ENCODE peak calls at places on chromosome 17, in five cellular contexts. A, X, J, U and Q are unnamed samples.

GRCh38 chr17:19379306-19380075 is 1.2 kb downstream of the MAPK7 start:
- DNase-seq in U (no peak), A (no peak), J (no peak), X (no peak), Q (no peak)

GRCh38 chr17:47669060-47669459 is 19.3 kb downstream of the KPNB1 start:
- DNase-seq in U (no peak), A (no peak), X (no peak), J (no peak), Q (no peak)

GRCh38 chr17:17754719-17755686 is 73.7 kb downstream of the RAI1 start:
- DNase-seq in X (no peak), A (no peak), J (no peak), U (no peak), Q (no peak)

GRCh38 chr17:8056232-8056975 is 17.5 kb downstream of the ALOX15B start:
- DNase-seq in U (peak; percentile 47), A (no peak), X (no peak), J (peak; percentile 48), Q (no peak)

GRCh38 chr17:77571562-77571981 is 386.9 kb upstream of the TNRC6C start:
- DNase-seq in U (peak; percentile 38), A (no peak), J (peak; percentile 24), X (no peak), Q (no peak)

GRCh38 chr17:21194210-21194609 is 19.8 kb downstream of the TMEM11 start:
- DNase-seq in U (no peak), J (no peak), X (no peak), A (no peak), Q (peak; percentile 34)

GRCh38 chr17:19418312-19418992 is 7.4 kb downstream of the RNF112 start:
- DNase-seq in A (no peak), X (no peak), U (no peak), J (no peak), Q (no peak)

GRCh38 chr17:17156511-17156910 is 49.6 kb downstream of the PLD6 start:
- DNase-seq in U (no peak), J (no peak), X (no peak), A (no peak), Q (no peak)

GRCh38 chr17:36553459-36553858 is 8.7 kb downstream of the GGNBP2 start:
- DNase-seq in X (no peak), U (no peak), A (no peak), J (no peak), Q (no peak)

GRCh38 chr17:83078378-83079339 is 750 bp upstream of the METRNL start:
- DNase-seq in A (no peak), X (no peak), J (no peak), U (peak; percentile 43), Q (no peak)

GRCh38 chr17:80921159-80921558 is 70.5 kb upstream of the CHMP6 start:
- DNase-seq in A (no peak), X (no peak), U (no peak), J (no peak), Q (no peak)

GRCh38 chr17:67779098-67779672 is 46.1 kb upstream of the BPTF start:
- DNase-seq in A (peak; percentile 47), J (no peak), X (peak; percentile 60), U (peak; percentile 51), Q (peak; percentile 53)

GRCh38 chr17:3947318-3947810 is 16.9 kb downstream of the ATP2A3 start:
- DNase-seq in X (no peak), J (no peak), U (no peak), A (no peak), Q (no peak)

GRCh38 chr17:45923511-45924268 is 29.3 kb downstream of the MAPT start:
- DNase-seq in X (peak; percentile 26), A (no peak), J (no peak), U (no peak), Q (no peak)

GRCh38 chr17:46072998-46073397 is 73.9 kb downstream of the STH start:
- DNase-seq in X (no peak), U (no peak), J (no peak), A (no peak), Q (no peak)

GRCh38 chr17:48236681-48237134 is 129.1 kb downstream of the SNX11 start:
- DNase-seq in X (peak; percentile 63), U (no peak), J (no peak), A (no peak), Q (no peak)

GRCh38 chr17:5832886-5833285 is 237.3 kb upstream of the WSCD1 start:
- DNase-seq in J (no peak), A (no peak), U (no peak), X (no peak), Q (no peak)

GRCh38 chr17:48719642-48720262 is 2.6 kb downstream of the PRAC1 start:
- DNase-seq in X (peak; percentile 88), J (no peak), A (no peak), U (no peak), Q (no peak)

GRCh38 chr17:17994271-17994670 is 21.6 kb downstream of the DRC3 start:
- DNase-seq in U (peak; percentile 37), X (peak; percentile 38), J (no peak), A (no peak), Q (peak; percentile 64)

GRCh38 chr17:35773674-35774425 is 13.2 kb downstream of the C17orf50 start:
- DNase-seq in A (no peak), J (no peak), U (no peak), X (no peak), Q (no peak)

GRCh38 chr17:57577751-57578607 is 167.1 kb downstream of the CCDC182 start:
- DNase-seq in U (no peak), J (no peak), X (peak; percentile 91), A (no peak), Q (peak; percentile 32)

GRCh38 chr17:32483451-32484019 is 3.3 kb upstream of the CDK5R1 start:
- DNase-seq in J (peak; percentile 57), A (peak; percentile 77), X (peak; percentile 75), U (peak; percentile 59), Q (peak; percentile 34)

GRCh38 chr17:82674656-82675475 is 23.6 kb downstream of the RAB40B start:
- DNase-seq in J (no peak), X (no peak), A (no peak), U (no peak), Q (no peak)

GRCh38 chr17:62628845-62629555 is 1.5 kb downstream of the MRC2 start:
- DNase-seq in J (no peak), U (no peak), X (no peak), A (no peak), Q (peak; percentile 54)

GRCh38 chr17:63154586-63155244 is 188.7 kb downstream of the TANC2 start:
- DNase-seq in U (no peak), J (no peak), X (no peak), A (no peak), Q (no peak)

GRCh38 chr17:20091161-20092029 is 82.2 kb downstream of the SPECC1 start:
- DNase-seq in A (no peak), U (no peak), J (no peak), X (no peak), Q (no peak)

GRCh38 chr17:247767-248166 is 66.3 kb upstream of the DOC2B start:
- DNase-seq in U (peak; percentile 16), X (no peak), J (no peak), A (no peak), Q (no peak)

GRCh38 chr17:81212365-81212764 is 10.4 kb downstream of the CEP131 start:
- DNase-seq in A (no peak), U (no peak), X (no peak), J (no peak), Q (no peak)

GRCh38 chr17:56359518-56359917 is 206.2 kb downstream of the ANKFN1 start:
- DNase-seq in J (no peak), X (no peak), A (no peak), U (no peak), Q (no peak)

GRCh38 chr17:80877095-80877828 is 114.4 kb upstream of the CHMP6 start:
- DNase-seq in A (peak; percentile 71), X (no peak), U (peak; percentile 65), J (peak; percentile 62), Q (no peak)

GRCh38 chr17:40065771-40066510 is 3.2 kb downstream of the THRA start:
- DNase-seq in J (no peak), A (no peak), U (no peak), X (no peak), Q (no peak)

GRCh38 chr17:70169707-70170597 is 620 bp downstream of the KCNJ2 start:
- DNase-seq in A (no peak), X (no peak), J (no peak), U (no peak), Q (no peak)

GRCh38 chr17:15453246-15453645 is 14.2 kb downstream of the CDRT4 start:
- DNase-seq in A (no peak), J (no peak), X (no peak), U (no peak), Q (no peak)

GRCh38 chr17:83122834-83123233 is 43.4 kb downstream of the METRNL start:
- DNase-seq in J (no peak), X (no peak), A (no peak), U (no peak), Q (no peak)

GRCh38 chr17:76585649-76586593 is at the start of gene ST6GALNAC2:
- DNase-seq in J (peak; percentile 55), U (peak; percentile 48), A (peak; percentile 73), X (no peak), Q (peak; percentile 74)

GRCh38 chr17:75695141-75695829 is 26.0 kb upstream of the ITGB4 start:
- DNase-seq in J (no peak), A (no peak), U (no peak), X (no peak), Q (no peak)

GRCh38 chr17:76940293-76940692 is 72.1 kb downstream of the MGAT5B start:
- DNase-seq in A (no peak), X (no peak), U (no peak), J (no peak), Q (no peak)

GRCh38 chr17:49440581-49440980 is 25.9 kb upstream of the PHB1 start:
- DNase-seq in J (no peak), U (peak; percentile 18), A (no peak), X (no peak), Q (no peak)

GRCh38 chr17:10352866-10353265 is 19.9 kb downstream of the MYH13 start:
- DNase-seq in U (no peak), X (no peak), J (no peak), A (no peak), Q (no peak)